ENCODE peak calls at places on chromosomes 16 and 17, in five cellular contexts. One of them, this sample, is unnamed.

GRCh38 chr16:12406840-12407690 is 396.6 kb downstream of the CPPED1 start:
- DNase-seq in astrocyte of the hippocampus: no peak
- DNase-seq in T-cell: no peak
- DNase-seq in nucleus accumbens: no peak
- DNase-seq in GF-D8: no peak
- DNase-seq in this sample: peak

GRCh38 chr17:65121916-65122821 is 15.0 kb upstream of the RGS9 start:
- DNase-seq in astrocyte of the hippocampus: no peak
- DNase-seq in GF-D8: no peak
- DNase-seq in nucleus accumbens: no peak
- DNase-seq in T-cell: no peak
- DNase-seq in this sample: no peak

GRCh38 chr16:81081007-81081406 is 4.0 kb upstream of the C16orf46 start:
- DNase-seq in T-cell: no peak
- DNase-seq in astrocyte of the hippocampus: no peak
- DNase-seq in GF-D8: no peak
- DNase-seq in nucleus accumbens: no peak
- DNase-seq in this sample: no peak

GRCh38 chr16:85557083-85557975 is 55.8 kb upstream of the GSE1 start:
- DNase-seq in astrocyte of the hippocampus: peak
- DNase-seq in nucleus accumbens: peak
- DNase-seq in GF-D8: peak
- DNase-seq in T-cell: peak
- DNase-seq in this sample: peak

GRCh38 chr16:88920618-88921602 is 54.5 kb upstream of the PABPN1L start:
- DNase-seq in nucleus accumbens: no peak
- DNase-seq in T-cell: no peak
- DNase-seq in astrocyte of the hippocampus: peak
- DNase-seq in GF-D8: peak
- DNase-seq in this sample: peak

GRCh38 chr17:17868637-17869522 is 32.1 kb upstream of the SREBF1 start:
- DNase-seq in GF-D8: no peak
- DNase-seq in astrocyte of the hippocampus: no peak
- DNase-seq in T-cell: no peak
- DNase-seq in nucleus accumbens: no peak
- DNase-seq in this sample: no peak

GRCh38 chr17:65584604-65585521 is 23.4 kb upstream of the AXIN2 start:
- DNase-seq in astrocyte of the hippocampus: no peak
- DNase-seq in T-cell: no peak
- DNase-seq in nucleus accumbens: no peak
- DNase-seq in GF-D8: no peak
- DNase-seq in this sample: no peak

GRCh38 chr17:8038954-8039610 is at the start of gene ALOX15B:
- DNase-seq in T-cell: no peak
- DNase-seq in nucleus accumbens: no peak
- DNase-seq in GF-D8: no peak
- DNase-seq in astrocyte of the hippocampus: no peak
- DNase-seq in this sample: no peak

GRCh38 chr16:24070851-24071250 is 185.3 kb upstream of the CACNG3 start:
- DNase-seq in nucleus accumbens: no peak
- DNase-seq in astrocyte of the hippocampus: peak
- DNase-seq in GF-D8: no peak
- DNase-seq in T-cell: no peak
- DNase-seq in this sample: peak

GRCh38 chr16:19841184-19841583 is 43.5 kb downstream of the GPRC5B start:
- DNase-seq in T-cell: no peak
- DNase-seq in GF-D8: no peak
- DNase-seq in astrocyte of the hippocampus: no peak
- DNase-seq in nucleus accumbens: no peak
- DNase-seq in this sample: no peak

This sample was measured in H54.